ENCODE peak calls at places on chromosome 3, in five cellular contexts. One of them, this sample, is unnamed.

GRCh38 chr3:82685761-82686160 is 924.3 kb upstream of the GBE1 start:
- DNase-seq in WTC11: no peak
- DNase-seq in HCT116: no peak
- DNase-seq in GM12878: no peak
- DNase-seq in HepG2: no peak
- DNase-seq in this sample: no peak

GRCh38 chr3:11699083-11699427 is 55.3 kb upstream of the VGLL4 start:
- DNase-seq in WTC11: no peak
- DNase-seq in HCT116: no peak
- DNase-seq in GM12878: no peak
- DNase-seq in HepG2: no peak
- DNase-seq in this sample: no peak

GRCh38 chr3:108489776-108490175 is 20.6 kb downstream of the MYH15 start:
- DNase-seq in WTC11: peak; percentile 18
- DNase-seq in HCT116: peak; percentile 52
- DNase-seq in GM12878: peak; percentile 31
- DNase-seq in HepG2: peak; percentile 39
- DNase-seq in this sample: no peak

GRCh38 chr3:115760722-115761121 is 137.4 kb downstream of the GAP43 start:
- DNase-seq in WTC11: no peak
- DNase-seq in HCT116: no peak
- DNase-seq in GM12878: no peak
- DNase-seq in HepG2: no peak
- DNase-seq in this sample: no peak

GRCh38 chr3:72625616-72626337 is 222.5 kb downstream of the SHQ1 start:
- DNase-seq in WTC11: no peak
- DNase-seq in HCT116: no peak
- DNase-seq in GM12878: no peak
- DNase-seq in HepG2: peak; percentile 39
- DNase-seq in this sample: no peak

GRCh38 chr3:148280623-148281242 is 417.0 kb upstream of the AGTR1 start:
- DNase-seq in WTC11: peak; percentile 32
- DNase-seq in HCT116: no peak
- DNase-seq in GM12878: no peak
- DNase-seq in HepG2: no peak
- DNase-seq in this sample: no peak

GRCh38 chr3:172546105-172546504 is 22.9 kb upstream of the TNFSF10 start:
- DNase-seq in WTC11: no peak
- DNase-seq in HCT116: peak; percentile 26
- DNase-seq in GM12878: no peak
- DNase-seq in HepG2: no peak
- DNase-seq in this sample: no peak

GRCh38 chr3:114435733-114436132 is 141.9 kb downstream of the TIGIT start:
- DNase-seq in WTC11: no peak
- DNase-seq in HCT116: no peak
- DNase-seq in GM12878: no peak
- DNase-seq in HepG2: no peak
- DNase-seq in this sample: no peak

GRCh38 chr3:108462899-108463298 is 47.5 kb downstream of the MYH15 start:
- DNase-seq in WTC11: no peak
- DNase-seq in HCT116: no peak
- DNase-seq in GM12878: no peak
- DNase-seq in HepG2: no peak
- DNase-seq in this sample: no peak

GRCh38 chr3:11610044-11610671 is 33.6 kb downstream of the VGLL4 start:
- DNase-seq in WTC11: no peak
- DNase-seq in HCT116: no peak
- DNase-seq in GM12878: no peak
- DNase-seq in HepG2: peak; percentile 81
- DNase-seq in this sample: no peak

GRCh38 chr3:69116162-69116561 is 6.2 kb downstream of the LMOD3 start:
- DNase-seq in WTC11: no peak
- DNase-seq in HCT116: no peak
- DNase-seq in GM12878: no peak
- DNase-seq in HepG2: no peak
- DNase-seq in this sample: no peak

GRCh38 chr3:60582285-60582684 is 669.0 kb downstream of the FHIT start:
- DNase-seq in WTC11: no peak
- DNase-seq in HCT116: no peak
- DNase-seq in GM12878: no peak
- DNase-seq in HepG2: no peak
- DNase-seq in this sample: no peak

GRCh38 chr3:19961960-19962359 is 15.1 kb downstream of the RAB5A start:
- DNase-seq in WTC11: no peak
- DNase-seq in HCT116: no peak
- DNase-seq in GM12878: no peak
- DNase-seq in HepG2: no peak
- DNase-seq in this sample: no peak

GRCh38 chr3:191290311-191291025 is 38.7 kb upstream of the CCDC50 start:
- DNase-seq in WTC11: no peak
- DNase-seq in HCT116: no peak
- DNase-seq in GM12878: no peak
- DNase-seq in HepG2: no peak
- DNase-seq in this sample: no peak

GRCh38 chr3:101903426-101903825 is 54.1 kb downstream of the NFKBIZ start:
- DNase-seq in WTC11: no peak
- DNase-seq in HCT116: no peak
- DNase-seq in GM12878: no peak
- DNase-seq in HepG2: no peak
- DNase-seq in this sample: no peak

GRCh38 chr3:66527253-66527652 is 26.4 kb upstream of the LRIG1 start:
- DNase-seq in WTC11: no peak
- DNase-seq in HCT116: no peak
- DNase-seq in GM12878: no peak
- DNase-seq in HepG2: no peak
- DNase-seq in this sample: no peak

GRCh38 chr3:43296565-43296964 is 10.2 kb downstream of the SNRK start:
- DNase-seq in WTC11: no peak
- DNase-seq in HCT116: no peak
- DNase-seq in GM12878: no peak
- DNase-seq in HepG2: no peak
- DNase-seq in this sample: no peak

GRCh38 chr3:28028554-28028953 is 212.9 kb upstream of the CMC1 start:
- DNase-seq in WTC11: no peak
- DNase-seq in HCT116: no peak
- DNase-seq in GM12878: no peak
- DNase-seq in HepG2: no peak
- DNase-seq in this sample: no peak

GRCh38 chr3:40741729-40742128 is 217.0 kb downstream of the ZNF621 start:
- DNase-seq in WTC11: no peak
- DNase-seq in HCT116: no peak
- DNase-seq in GM12878: no peak
- DNase-seq in HepG2: no peak
- DNase-seq in this sample: no peak

GRCh38 chr3:120145498-120146285 is 51.4 kb upstream of the GSK3B start:
- DNase-seq in WTC11: no peak
- DNase-seq in HCT116: peak; percentile 55
- DNase-seq in GM12878: no peak
- DNase-seq in HepG2: no peak
- DNase-seq in this sample: no peak

GRCh38 chr3:145857956-145858355 is 303.0 kb downstream of the PLOD2 start:
- DNase-seq in WTC11: no peak
- DNase-seq in HCT116: no peak
- DNase-seq in GM12878: peak; percentile 4
- DNase-seq in HepG2: peak; percentile 24
- DNase-seq in this sample: no peak

GRCh38 chr3:186121968-186122367 is 13.1 kb upstream of the ETV5 start:
- DNase-seq in WTC11: peak; percentile 54
- DNase-seq in HCT116: no peak
- DNase-seq in GM12878: no peak
- DNase-seq in HepG2: no peak
- DNase-seq in this sample: no peak

GRCh38 chr3:152058906-152059305 is 185.5 kb downstream of the SUCNR1 start:
- DNase-seq in WTC11: no peak
- DNase-seq in HCT116: no peak
- DNase-seq in GM12878: no peak
- DNase-seq in HepG2: no peak
- DNase-seq in this sample: no peak

DNA sequence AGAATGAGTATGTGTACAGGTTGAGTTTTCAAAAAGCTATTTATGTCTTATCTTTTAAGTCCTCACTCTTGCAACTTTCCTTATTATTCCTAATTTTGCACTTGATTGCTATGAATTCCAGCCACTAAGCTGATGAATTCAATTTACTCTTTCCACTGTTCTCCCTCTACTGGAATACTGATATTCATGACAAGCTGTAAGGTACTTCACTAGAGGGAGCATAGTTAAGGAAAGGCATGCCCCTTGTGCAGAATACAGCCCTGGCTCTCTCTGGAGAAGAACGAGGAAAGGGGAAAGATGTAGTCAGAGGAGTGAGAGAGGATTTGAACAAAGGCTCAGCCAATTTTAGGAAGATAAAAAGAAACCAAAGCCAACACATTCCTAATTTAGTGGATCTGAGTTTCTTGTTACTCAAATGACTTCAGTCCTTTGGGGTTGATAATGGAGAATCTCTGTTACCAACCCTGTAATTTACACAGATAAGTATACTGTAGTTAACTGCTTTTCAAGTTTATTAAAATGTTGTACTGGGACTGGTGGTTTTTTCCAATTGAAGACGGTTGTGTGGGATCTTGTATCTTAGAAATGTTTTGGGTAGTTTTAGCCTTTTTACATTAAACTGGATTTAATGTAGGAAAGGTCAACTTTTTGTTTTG is 4.0 kb downstream of the SCAANT1 start:
- DNase-seq in WTC11: no peak
- DNase-seq in HCT116: no peak
- DNase-seq in GM12878: no peak
- DNase-seq in HepG2: peak; percentile 10
- DNase-seq in this sample: no peak
- TF ChIP-seq ATF3 in WTC11: no peak
- TF ChIP-seq ATF3 in HCT116: no peak
- TF ChIP-seq ATF3 in GM12878: no peak
- TF ChIP-seq ATF3 in HepG2: no peak
- TF ChIP-seq ATF3 in this sample: no peak

DNA sequence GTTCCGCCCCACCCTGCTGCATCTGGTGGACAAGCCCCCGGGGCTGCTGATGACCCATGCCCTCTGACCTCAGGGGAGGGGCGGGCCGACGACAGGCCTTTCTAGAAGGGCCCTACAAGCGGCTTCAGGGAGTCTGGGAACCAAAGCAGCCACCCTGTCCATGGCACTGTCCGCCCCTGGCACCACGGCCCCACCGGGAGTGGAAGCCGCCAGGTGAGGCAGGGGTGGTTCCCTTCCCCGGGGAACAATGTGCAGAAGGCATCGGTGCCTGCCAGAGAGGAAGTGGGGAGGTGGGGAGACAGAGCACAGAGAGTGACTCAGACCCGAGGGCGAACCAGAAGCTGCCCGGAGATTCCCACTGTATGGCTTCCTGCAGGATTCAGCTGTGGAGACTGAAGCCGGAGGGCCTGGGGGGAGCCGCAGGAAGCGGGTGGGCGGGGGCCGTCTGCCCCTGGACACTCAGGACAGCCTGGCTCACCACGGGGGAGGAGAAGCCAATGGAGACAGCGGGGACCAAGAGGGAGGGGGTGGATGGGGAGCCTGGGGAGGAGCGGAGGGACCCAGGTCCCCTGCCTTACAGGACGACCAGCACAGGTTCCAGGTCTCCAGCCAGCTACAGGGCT is 134.0 kb downstream of the TPRA1 start:
- DNase-seq in WTC11: peak; percentile 21
- DNase-seq in HCT116: no peak
- DNase-seq in GM12878: no peak
- DNase-seq in HepG2: no peak
- DNase-seq in this sample: peak; percentile 62
- TF ChIP-seq ATF3 in WTC11: no peak
- TF ChIP-seq ATF3 in HCT116: no peak
- TF ChIP-seq ATF3 in GM12878: no peak
- TF ChIP-seq ATF3 in HepG2: no peak
- TF ChIP-seq ATF3 in this sample: no peak

GRCh38 chr3:124053871-124054270 is 61.9 kb upstream of the ROPN1 start:
- DNase-seq in WTC11: no peak
- DNase-seq in HCT116: no peak
- DNase-seq in GM12878: no peak
- DNase-seq in HepG2: no peak
- DNase-seq in this sample: no peak

GRCh38 chr3:124051636-124052035 is 59.7 kb upstream of the ROPN1 start:
- DNase-seq in WTC11: no peak
- DNase-seq in HCT116: no peak
- DNase-seq in GM12878: no peak
- DNase-seq in HepG2: no peak
- DNase-seq in this sample: no peak

GRCh38 chr3:124063168-124063909 is 71.4 kb upstream of the ROPN1 start:
- DNase-seq in WTC11: no peak
- DNase-seq in HCT116: no peak
- DNase-seq in GM12878: no peak
- DNase-seq in HepG2: no peak
- DNase-seq in this sample: no peak

GRCh38 chr3:124059580-124059979 is 67.7 kb upstream of the ROPN1 start:
- DNase-seq in WTC11: no peak
- DNase-seq in HCT116: no peak
- DNase-seq in GM12878: no peak
- DNase-seq in HepG2: no peak
- DNase-seq in this sample: no peak

DNA sequence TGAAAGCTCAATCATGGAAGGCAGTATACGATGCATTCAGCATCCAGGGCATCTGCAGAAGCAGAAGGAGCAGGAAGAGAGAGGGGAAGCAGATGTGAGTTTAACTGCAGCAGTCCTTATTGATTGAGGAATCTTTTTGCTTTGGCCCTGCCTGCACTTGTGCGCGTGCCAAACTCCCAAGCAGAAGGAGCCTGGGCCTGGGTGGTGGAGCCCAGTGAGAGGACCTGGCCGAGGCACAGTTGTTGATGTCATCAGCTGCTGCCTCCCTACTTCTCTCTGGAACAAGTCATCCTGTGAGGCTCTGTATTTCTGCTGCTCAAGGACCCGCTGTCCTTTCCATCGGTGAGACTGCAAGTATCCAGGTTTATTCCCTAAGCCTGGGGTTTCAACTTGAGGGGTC is 65.5 kb upstream of the ROPN1 start:
- DNase-seq in WTC11: no peak
- DNase-seq in HCT116: no peak
- DNase-seq in GM12878: no peak
- DNase-seq in HepG2: no peak
- DNase-seq in this sample: no peak
- TF ChIP-seq ATF3 in WTC11: no peak
- TF ChIP-seq ATF3 in HCT116: no peak
- TF ChIP-seq ATF3 in GM12878: no peak
- TF ChIP-seq ATF3 in HepG2: no peak
- TF ChIP-seq ATF3 in this sample: no peak

DNA sequence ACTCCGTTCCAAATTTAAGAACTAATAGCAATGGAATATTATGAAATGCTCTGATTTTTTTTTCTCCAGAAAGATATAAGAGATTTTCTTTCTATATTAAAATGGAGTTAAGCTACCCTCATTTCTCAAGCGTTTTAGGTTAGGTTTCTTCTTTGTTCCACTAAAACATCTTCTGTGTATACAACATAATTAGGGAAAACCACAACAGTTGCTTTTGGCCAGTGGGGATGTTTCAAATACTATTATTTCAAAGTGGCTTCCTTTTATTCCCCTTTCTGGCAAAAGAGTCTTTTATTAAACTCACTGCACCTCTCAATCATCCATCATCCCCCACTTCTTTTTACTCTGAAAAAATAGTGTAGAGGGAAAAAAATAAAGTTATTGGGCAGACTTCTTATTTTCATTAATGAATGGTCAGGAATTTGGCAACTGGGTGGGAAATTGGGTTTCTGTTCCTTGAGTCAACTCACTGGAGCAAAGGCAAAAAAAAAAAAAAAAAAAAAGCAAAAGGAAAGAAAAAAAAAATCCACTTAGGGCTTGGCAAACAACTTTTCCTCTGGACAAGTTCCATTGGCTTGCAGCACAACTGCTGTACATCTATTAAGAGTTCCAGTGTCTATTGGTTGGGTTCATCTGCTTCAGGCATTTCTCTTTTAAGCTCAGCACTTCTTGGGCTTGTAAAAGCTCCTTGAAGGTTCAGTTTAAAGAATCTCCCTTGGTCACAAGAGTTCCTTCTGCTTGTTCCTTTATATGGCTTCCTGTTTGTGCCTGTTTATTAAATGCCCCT is 963.4 kb downstream of the ROBO1 start:
- DNase-seq in WTC11: no peak
- DNase-seq in HCT116: no peak
- DNase-seq in GM12878: no peak
- DNase-seq in HepG2: no peak
- DNase-seq in this sample: no peak
- TF ChIP-seq ATF3 in WTC11: no peak
- TF ChIP-seq ATF3 in HCT116: no peak
- TF ChIP-seq ATF3 in GM12878: no peak
- TF ChIP-seq ATF3 in HepG2: no peak
- TF ChIP-seq ATF3 in this sample: no peak